ENCODE peak calls at places on chromosomes 2 and 18, in nine cellular contexts. Q is heart left ventricle; C is cardiac muscle cell; N is lower lobe of right lung; M is tibial artery; H is Peyer's patch; I is CD8-positive, alpha-beta memory T cell; B is adrenal gland; A is MG63. U is an unnamed sample.

GRCh38 chr2:173059292-173059691 is 16.4 kb upstream of the MAP3K20 start:
- DNase-seq in A (no peak), Q (no peak), H (no peak), N (no peak), B (no peak), M (no peak), I (no peak), C (no peak), U (no peak)

GRCh38 chr2:121185111-121185510 is 99.9 kb downstream of the TFCP2L1 start:
- DNase-seq in I (no peak), M (peak; percentile 33), C (no peak), H (no peak), B (no peak), N (no peak), A (no peak), Q (no peak), U (no peak)

GRCh38 chr2:177172034-177172880 is 40.3 kb upstream of the HNRNPA3 start:
- DNase-seq in Q (no peak), C (no peak), N (no peak), H (no peak), B (no peak), M (no peak), A (peak; percentile 38), I (no peak), U (peak; percentile 33)

GRCh38 chr2:190578158-190579057 is 43.9 kb upstream of the NEMP2 start:
- DNase-seq in Q (no peak), N (no peak), H (peak; percentile 70), I (no peak), A (peak; percentile 77), M (no peak), C (peak; percentile 55), B (no peak), U (no peak)

GRCh38 chr2:176621350-176621749 is 352.1 kb downstream of the MTX2 start:
- DNase-seq in B (no peak), M (no peak), I (no peak), C (peak; percentile 39), N (no peak), Q (no peak), A (no peak), H (no peak), U (no peak)

GRCh38 chr18:809985-810642 is 1.9 kb downstream of the YES1 start:
- DNase-seq in H (no peak), N (no peak), I (no peak), M (no peak), B (no peak), A (no peak), Q (no peak), C (no peak), U (no peak)

GRCh38 chr2:186848873-186849578 is at the start of gene ZSWIM2:
- DNase-seq in H (peak; percentile 49), C (peak; percentile 83), N (peak; percentile 69), I (no peak), A (peak; percentile 68), B (peak; percentile 49), M (peak; percentile 78), Q (peak; percentile 72), U (peak; percentile 58)

GRCh38 chr2:205685314-205686230 is 3.3 kb downstream of the NRP2 start:
- DNase-seq in Q (no peak), C (peak; percentile 66), H (no peak), B (peak; percentile 63), M (no peak), A (peak; percentile 84), N (peak; percentile 70), I (no peak), U (no peak)

GRCh38 chr2:33267745-33268144 is 208.7 kb upstream of the RASGRP3 start:
- DNase-seq in A (no peak), H (no peak), M (no peak), Q (no peak), C (no peak), I (no peak), N (no peak), B (no peak), U (no peak)

GRCh38 chr2:156536534-156536933 is 100.4 kb downstream of the GPD2 start:
- DNase-seq in B (no peak), C (no peak), N (no peak), M (no peak), I (no peak), H (no peak), A (no peak), Q (no peak), U (no peak)

GRCh38 chr2:217717541-217717940 is 285.3 kb downstream of the TNS1 start:
- DNase-seq in N (no peak), I (no peak), M (no peak), B (no peak), H (no peak), C (no peak), Q (no peak), A (no peak), U (no peak)

GRCh38 chr18:24497052-24497754 is 36.8 kb downstream of the HRH4 start:
- DNase-seq in C (no peak), B (no peak), A (no peak), N (no peak), H (no peak), I (no peak), M (no peak), Q (no peak), U (no peak)

GRCh38 chr2:177282101-177282573 is 17.6 kb upstream of the NFE2L2 start:
- DNase-seq in M (no peak), C (peak; percentile 62), A (peak; percentile 34), N (no peak), I (no peak), H (no peak), B (no peak), Q (no peak), U (peak; percentile 26)

GRCh38 chr2:184394642-184395041 is 203.7 kb upstream of the ZNF804A start:
- DNase-seq in M (no peak), C (no peak), N (no peak), A (no peak), Q (no peak), B (no peak), H (no peak), I (no peak), U (no peak)

GRCh38 chr2:122072666-122073065 is 317.2 kb downstream of the TSN start:
- DNase-seq in C (peak; percentile 11), A (no peak), I (no peak), Q (no peak), H (no peak), M (no peak), B (no peak), N (no peak), U (no peak)

GRCh38 chr2:84276585-84277255 is 182.4 kb downstream of the SUCLG1 start:
- DNase-seq in B (no peak), A (no peak), Q (no peak), H (no peak), C (no peak), M (no peak), N (no peak), I (no peak), U (no peak)

GRCh38 chr2:31197166-31197565 is 20.1 kb downstream of the CAPN14 start:
- DNase-seq in Q (no peak), M (no peak), I (no peak), B (no peak), H (no peak), N (no peak), A (no peak), C (no peak), U (no peak)
- H3K4me3 ChIP-seq in Q (no peak overlapping the region), M (no peak overlapping the region), I (no peak overlapping the region), B (no peak overlapping the region), H (no peak overlapping the region), N (no peak overlapping the region), A (no peak overlapping the region), C (no peak overlapping the region), U (no peak overlapping the region)

GRCh38 chr2:4272261-4272858 is 569.0 kb downstream of the DCDC2C start:
- DNase-seq in H (no peak), A (no peak), B (no peak), I (no peak), Q (no peak), M (no peak), N (no peak), C (no peak), U (no peak)
- H3K4me3 ChIP-seq in H (no peak overlapping the region), A (no peak overlapping the region), B (no peak overlapping the region), I (no peak overlapping the region), Q (no peak overlapping the region), M (no peak overlapping the region), N (no peak overlapping the region), C (no peak overlapping the region), U (no peak overlapping the region)

GRCh38 chr18:12497296-12497695 is 89.6 kb downstream of the PRELID3A start:
- DNase-seq in B (no peak), H (no peak), M (no peak), N (no peak), A (no peak), Q (no peak), I (no peak), C (no peak), U (no peak)

GRCh38 chr18:12500986-12501385 is 93.3 kb downstream of the PRELID3A start:
- DNase-seq in M (no peak), A (no peak), C (no peak), I (no peak), N (no peak), B (no peak), H (no peak), Q (no peak), U (no peak)

GRCh38 chr18:12492907-12493306 is 85.2 kb downstream of the PRELID3A start:
- DNase-seq in A (no peak), Q (no peak), B (peak; percentile 51), M (no peak), I (no peak), C (no peak), H (no peak), N (no peak), U (no peak)

DNA sequence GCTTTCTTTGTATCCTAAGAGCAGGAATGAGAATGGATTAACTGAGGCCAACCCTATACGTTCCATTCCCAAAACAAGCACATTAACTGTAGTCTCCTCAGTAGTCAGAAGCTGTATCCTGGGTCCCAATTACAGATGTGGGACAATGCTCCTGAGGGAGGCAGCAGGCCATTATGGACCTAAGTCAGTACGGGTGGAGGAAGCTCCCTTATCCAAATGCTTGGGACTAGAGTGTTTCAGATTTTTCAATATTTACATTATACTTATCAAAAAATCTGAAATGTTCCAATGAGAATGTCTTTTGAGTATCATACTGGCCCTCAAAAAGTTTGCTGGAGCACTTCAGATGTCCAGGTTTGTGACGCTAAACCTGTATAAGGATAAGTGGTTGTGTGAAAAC is 90.1 kb downstream of the PRELID3A start:
- DNase-seq in N (no peak), A (no peak), C (no peak), H (no peak), I (no peak), Q (no peak), B (no peak), M (no peak), U (no peak)
- H3K4me3 ChIP-seq in N (no peak overlapping the region), A (no peak overlapping the region), C (no peak overlapping the region), H (no peak overlapping the region), I (no peak overlapping the region), Q (no peak overlapping the region), B (no peak overlapping the region), M (no peak overlapping the region), U (no peak overlapping the region)

DNA sequence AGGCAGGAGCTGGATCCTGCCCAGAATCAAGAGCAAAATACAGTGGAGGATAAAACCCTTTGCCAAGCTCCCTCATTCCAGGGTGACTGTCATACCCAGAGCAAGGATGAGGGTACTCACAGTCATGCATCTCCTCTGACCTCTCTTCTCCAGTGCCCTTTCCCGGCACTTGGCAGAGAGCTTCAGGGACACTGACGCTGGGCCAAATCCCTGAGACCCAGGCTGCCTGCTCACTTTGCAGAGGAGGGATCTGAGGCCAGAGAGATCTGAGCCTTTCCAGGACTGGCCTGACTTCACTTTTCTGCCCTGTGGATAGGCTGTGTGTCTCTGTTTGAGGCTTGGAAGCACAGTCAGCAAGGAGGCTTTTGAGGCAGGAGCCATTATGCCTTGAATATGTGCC is 330.0 kb downstream of the CELF4 start:
- DNase-seq in B (peak; percentile 24), A (no peak), M (no peak), I (no peak), H (no peak), Q (no peak), N (no peak), C (no peak), U (no peak)
- H3K4me3 ChIP-seq in B (no peak overlapping the region), A (no peak overlapping the region), M (no peak overlapping the region), I (no peak overlapping the region), H (no peak overlapping the region), Q (no peak overlapping the region), N (no peak overlapping the region), C (no peak overlapping the region), U (no peak overlapping the region)

U was measured in AG04450.